ENCODE peak calls at places on chromosomes 12 and 14, in six cellular contexts. Q is right lobe of liver, Y is astrocyte of the spinal cord, Z is cardiac fibroblast, T is body of pancreas, K is A549. A is an unnamed sample.

GRCh38 chr12:32146074-32146873 is 39.6 kb downstream of the BICD1 start:
- DNase-seq in Q (no peak), Y (no peak), Z (no peak), T (no peak), K (no peak), A (no peak)

GRCh38 chr14:26290007-26290530 is 307.8 kb downstream of the NOVA1 start:
- DNase-seq in Q (no peak), Y (peak; percentile 32), Z (peak; percentile 72), T (no peak), K (no peak), A (no peak)

GRCh38 chr12:22627351-22627750 is 2.4 kb downstream of the ETNK1 start:
- DNase-seq in Q (no peak), Y (peak; percentile 5), Z (peak; percentile 18), T (no peak), K (no peak), A (no peak)

GRCh38 chr12:42140901-42141300 is 3.8 kb downstream of the GXYLT1 start:
- DNase-seq in Q (no peak), Y (peak; percentile 45), Z (peak; percentile 55), T (no peak), K (peak; percentile 59), A (no peak)

GRCh38 chr12:76020731-76021672 is 10.6 kb downstream of the PHLDA1 start:
- DNase-seq in Q (no peak), Y (peak; percentile 99), Z (peak; percentile 99), T (no peak), K (peak; percentile 87), A (no peak)

GRCh38 chr14:39268393-39268792 is 34.7 kb downstream of the MIA2 start:
- DNase-seq in Q (no peak), Y (peak; percentile 29), Z (peak; percentile 17), T (no peak), K (peak; percentile 15), A (no peak)

GRCh38 chr14:61290686-61291085 is 9.5 kb upstream of the TMEM30B start:
- DNase-seq in Q (no peak), Y (no peak), Z (no peak), T (no peak), K (no peak), A (no peak)

GRCh38 chr12:22577667-22578066 is 33.3 kb upstream of the C2CD5 start:
- DNase-seq in Q (no peak), Y (no peak), Z (no peak), T (no peak), K (no peak), A (no peak)

GRCh38 chr12:69173358-69173757 is 66.0 kb upstream of the CPSF6 start:
- DNase-seq in Q (no peak), Y (no peak), Z (no peak), T (no peak), K (no peak), A (peak; percentile 11)

GRCh38 chr12:60271816-60272215 is 676.0 kb downstream of the SLC16A7 start:
- DNase-seq in Q (no peak), Y (no peak), Z (no peak), T (no peak), K (no peak), A (no peak)

GRCh38 chr14:88614218-88614907 is 51.5 kb downstream of the ZC3H14 start:
- DNase-seq in Q (no peak), Y (peak; percentile 84), Z (peak; percentile 82), T (no peak), K (no peak), A (no peak)

GRCh38 chr12:47838286-47838931 is 18.7 kb upstream of the HDAC7 start:
- DNase-seq in Q (no peak), Y (peak; percentile 35), Z (peak; percentile 60), T (peak; percentile 28), K (peak; percentile 56), A (peak; percentile 49)

GRCh38 chr12:64203775-64204174 is 18.3 kb downstream of the KICS2 start:
- DNase-seq in Q (no peak), Y (no peak), Z (no peak), T (no peak), K (no peak), A (no peak)

GRCh38 chr12:93050026-93050747 is 121.1 kb upstream of the EEA1 start:
- DNase-seq in Q (no peak), Y (peak; percentile 74), Z (peak; percentile 28), T (no peak), K (no peak), A (no peak)

GRCh38 chr12:109840349-109841073 is 7.3 kb upstream of the TRPV4 start:
- DNase-seq in Q (no peak), Y (no peak), Z (no peak), T (no peak), K (peak; percentile 74), A (no peak)

GRCh38 chr14:22602853-22603252 is 4.8 kb downstream of the ABHD4 start:
- DNase-seq in Q (no peak), Y (no peak), Z (peak; percentile 57), T (no peak), K (peak; percentile 73), A (no peak)

DNA sequence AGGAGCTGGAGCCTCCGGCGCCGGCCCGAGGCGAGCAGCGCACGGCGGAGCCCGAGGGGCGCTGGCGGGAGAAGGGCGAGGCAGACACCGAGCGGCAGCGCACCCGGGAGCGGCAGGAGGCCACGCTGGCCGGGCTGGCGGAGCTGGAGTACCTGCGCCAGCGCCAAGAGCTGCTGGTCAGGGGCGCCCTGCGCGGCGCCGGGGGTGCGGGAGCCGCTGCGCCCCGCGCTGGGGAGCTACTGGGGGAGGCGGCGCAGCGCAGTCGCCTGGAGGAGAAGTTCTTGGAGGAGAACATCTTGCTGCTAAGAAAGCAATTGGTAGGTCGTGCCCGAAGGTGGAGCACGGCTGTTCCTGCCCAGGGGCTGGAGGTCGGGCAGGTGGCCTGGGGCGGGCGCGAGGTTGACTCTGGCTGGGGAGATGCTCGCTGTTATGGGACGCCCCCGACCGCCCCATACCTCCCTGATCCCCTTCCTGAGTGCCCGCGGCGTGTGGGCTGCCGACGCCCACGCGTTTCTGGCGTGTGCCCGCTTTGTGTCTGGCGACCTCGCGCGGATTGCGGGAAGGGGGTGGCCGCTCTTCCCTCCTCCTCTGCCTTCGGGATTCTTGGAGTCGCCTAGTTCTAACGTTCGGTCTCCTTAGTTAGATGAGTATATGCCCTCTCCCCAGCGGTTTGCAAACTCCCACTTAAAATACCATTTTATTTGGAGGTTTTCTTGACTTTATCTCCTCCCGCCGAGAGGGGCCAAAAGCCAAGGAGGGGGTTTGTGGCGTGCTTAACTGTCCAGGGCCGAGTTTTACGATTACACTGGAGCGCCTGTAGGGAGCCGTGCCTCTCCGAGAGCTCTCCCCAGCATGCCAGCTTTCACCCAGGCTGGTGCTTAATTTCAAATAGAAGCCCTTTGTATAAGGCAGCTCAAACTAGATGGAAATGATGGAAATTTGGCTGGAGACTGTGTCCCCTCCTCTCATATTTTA is 756 bp downstream of the DACT1 start:
- DNase-seq in Q (no peak), Y (peak; percentile 39), Z (peak; percentile 43), T (peak; percentile 18), K (peak; percentile 10), A (no peak)
- TF ChIP-seq CTCF in Q (no peak), Y (no peak), Z (peak; percentile 25), T (no peak), K (no peak), A (no peak)

GRCh38 chr14:34072921-34073320 is 122.0 kb upstream of the EGLN3 start:
- DNase-seq in Q (no peak), Y (no peak), Z (no peak), T (no peak), K (no peak), A (no peak)

GRCh38 chr14:34072401-34072800 is 121.5 kb upstream of the EGLN3 start:
- DNase-seq in Q (no peak), Y (no peak), Z (no peak), T (no peak), K (no peak), A (no peak)

GRCh38 chr14:34075826-34076225 is 125.0 kb upstream of the EGLN3 start:
- DNase-seq in Q (no peak), Y (no peak), Z (no peak), T (no peak), K (no peak), A (no peak)

GRCh38 chr14:34078117-34078743 is 127.4 kb upstream of the EGLN3 start:
- DNase-seq in Q (no peak), Y (peak; percentile 77), Z (no peak), T (no peak), K (peak; percentile 89), A (no peak)

DNA sequence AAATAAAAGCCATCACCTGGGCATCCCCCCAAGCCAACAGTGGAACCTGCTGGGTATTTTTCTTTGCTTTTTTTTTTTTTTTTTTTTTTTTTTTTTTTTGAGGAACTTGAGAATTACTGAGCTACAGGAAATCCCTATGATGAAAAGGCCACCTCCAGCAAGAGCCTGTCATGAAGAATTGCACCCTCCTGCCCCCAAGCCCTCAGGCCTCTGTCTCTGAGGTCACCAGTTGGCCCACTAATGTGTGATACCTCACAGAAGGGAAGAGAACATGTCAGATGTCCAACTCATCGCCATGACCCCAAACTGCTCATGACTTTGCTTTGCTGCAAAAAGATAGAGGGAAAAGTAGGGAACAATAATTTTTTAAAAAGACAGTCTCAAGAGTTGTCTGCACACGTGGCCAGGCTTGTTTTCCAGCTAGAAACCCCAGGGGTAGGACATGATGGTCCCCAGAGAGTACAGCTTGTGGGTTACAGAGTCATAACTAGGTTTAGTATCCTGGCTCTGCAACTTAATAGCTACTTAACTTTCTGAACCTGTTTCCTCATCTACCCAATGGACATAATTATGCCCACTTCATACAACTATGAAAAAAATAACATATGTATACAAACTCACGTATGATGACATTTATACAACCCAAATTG is 124.3 kb upstream of the EGLN3 start:
- DNase-seq in Q (no peak), Y (no peak), Z (no peak), T (no peak), K (no peak), A (no peak)
- H3K4me3 ChIP-seq in Q (no peak overlapping the region), Y (no peak overlapping the region), Z (no peak overlapping the region), T (no peak overlapping the region), K (no peak overlapping the region), A (no peak overlapping the region)

GRCh38 chr12:46556820-46557524 is 184.4 kb upstream of the SLC38A2 start:
- DNase-seq in Q (no peak), Y (peak; percentile 79), Z (peak; percentile 95), T (no peak), K (peak; percentile 43), A (no peak)
- TF ChIP-seq CTCF in Q (no peak), Y (no peak), Z (no peak), T (no peak), K (no peak), A (no peak)

GRCh38 chr12:104134882-104135281 is 3.1 kb downstream of the NFYB start:
- DNase-seq in Q (no peak), Y (no peak), Z (no peak), T (no peak), K (no peak), A (no peak)
- H3K4me3 ChIP-seq in Q (no peak overlapping the region), Y (no peak overlapping the region), Z (no peak overlapping the region), T (no peak overlapping the region), K (no peak overlapping the region), A (no peak overlapping the region)

GRCh38 chr12:114368685-114369084 is 37.3 kb downstream of the TBX5 start:
- DNase-seq in Q (no peak), Y (no peak), Z (no peak), T (no peak), K (no peak), A (no peak)
- TF ChIP-seq CTCF in Q (no peak), Y (no peak), Z (no peak), T (no peak), K (no peak), A (no peak)